ENCODE peak calls at places on chromosomes 4 and X, in ten cellular contexts. L is Ammon's horn; B is NCI-H2081; J is naive B cell; Q is activated CD8-positive, alpha-beta memory T cell treated with anti-CD3 and anti-CD28 coated beads for 1 hour; S is activated CD4-positive, alpha-beta T cell treated with anti-CD3 and anti-CD28 coated beads, Interleukin-2, amount 50 U/mL, for 24 hours; P is sigmoid colon; E is effector memory CD4-positive, alpha-beta T cell; F is tibial nerve; M is Calu3. K is an unnamed sample.

GRCh38 chrX:69988955-69989394 is 60.8 kb downstream of the AWAT2 start:
- DNase-seq in L (no peak), B (no peak), J (no peak), Q (no peak), S (no peak), P (no peak), E (no peak), F (no peak), M (peak; percentile 28), K (no peak)

GRCh38 chr4:26126135-26126718 is 194.6 kb upstream of the RBPJ start:
- DNase-seq in L (no peak), B (no peak), J (no peak), Q (no peak), S (no peak), P (no peak), E (no peak), F (no peak), M (no peak), K (no peak)

GRCh38 chrX:8484360-8484759 is 19.7 kb downstream of the VCX3B start:
- DNase-seq in L (no peak), B (peak; percentile 42), J (no peak), Q (no peak), S (no peak), P (no peak), E (no peak), F (no peak), M (no peak), K (no peak)

GRCh38 chr4:153782567-153782966 is 6.3 kb downstream of the SFRP2 start:
- DNase-seq in L (no peak), B (no peak), J (no peak), Q (no peak), S (no peak), P (no peak), E (no peak), F (no peak), M (no peak), K (no peak)

GRCh38 chr4:82223715-82224114 is 150.1 kb downstream of the HNRNPD start:
- DNase-seq in L (peak; percentile 76), B (no peak), J (peak; percentile 69), Q (no peak), S (no peak), P (peak; percentile 67), E (no peak), F (peak; percentile 49), M (no peak), K (no peak)

GRCh38 chr4:4504783-4505182 is 37.1 kb downstream of the STX18 start:
- DNase-seq in L (no peak), B (no peak), J (no peak), Q (no peak), S (no peak), P (no peak), E (no peak), F (no peak), M (no peak), K (no peak)

GRCh38 chrX:25144043-25144940 is 128.5 kb upstream of the ARX start:
- DNase-seq in L (peak; percentile 70), B (peak; percentile 66), J (peak; percentile 10), Q (peak; percentile 2), S (peak; percentile 9), P (peak; percentile 72), E (no peak), F (peak; percentile 68), M (peak; percentile 57), K (no peak)

GRCh38 chr4:1720163-1720983 is 750 bp downstream of the TMEM129 start:
- DNase-seq in L (peak; percentile 43), B (peak; percentile 32), J (peak; percentile 27), Q (peak; percentile 26), S (no peak), P (no peak), E (no peak), F (no peak), M (peak; percentile 22), K (no peak)

GRCh38 chr4:169060396-169061081 is 50.5 kb upstream of the CBR4 start:
- DNase-seq in L (no peak), B (no peak), J (no peak), Q (no peak), S (no peak), P (no peak), E (no peak), F (no peak), M (no peak), K (no peak)